ENCODE peak calls at places on chromosomes 11 and 22, in six cellular contexts. One of them, this sample, is unnamed.

GRCh38 chr11:72773291-72773690 is 20.6 kb downstream of the STARD10 start:
- DNase-seq in HepG2: no peak
- DNase-seq in H1: no peak
- DNase-seq in K562: no peak
- DNase-seq in GM12878: no peak
- DNase-seq in SK-N-SH: peak; percentile 87
- DNase-seq in this sample: no peak

GRCh38 chr11:22558638-22559037 is 67.0 kb downstream of the FANCF start:
- DNase-seq in H1: no peak
- DNase-seq in SK-N-SH: peak; percentile 52
- DNase-seq in K562: no peak
- DNase-seq in HepG2: no peak
- DNase-seq in GM12878: no peak
- DNase-seq in this sample: no peak

GRCh38 chr11:76803811-76804600 is 20.9 kb downstream of the TSKU start:
- DNase-seq in SK-N-SH: no peak
- DNase-seq in GM12878: no peak
- DNase-seq in K562: no peak
- DNase-seq in H1: no peak
- DNase-seq in HepG2: no peak
- DNase-seq in this sample: no peak

GRCh38 chr22:46145896-46146295 is 4.4 kb upstream of the PPARA start:
- DNase-seq in GM12878: no peak
- DNase-seq in SK-N-SH: no peak
- DNase-seq in HepG2: no peak
- DNase-seq in H1: no peak
- DNase-seq in K562: no peak
- DNase-seq in this sample: no peak

GRCh38 chr22:22369962-22370265 is 125.3 kb downstream of the VPREB1 start:
- DNase-seq in H1: no peak
- DNase-seq in SK-N-SH: no peak
- DNase-seq in HepG2: no peak
- DNase-seq in GM12878: no peak
- DNase-seq in K562: peak; percentile 39
- DNase-seq in this sample: no peak

GRCh38 chr11:63918576-63919171 is 1.7 kb upstream of the RCOR2 start:
- DNase-seq in K562: no peak
- DNase-seq in SK-N-SH: peak; percentile 56
- DNase-seq in H1: no peak
- DNase-seq in HepG2: no peak
- DNase-seq in GM12878: no peak
- DNase-seq in this sample: no peak

GRCh38 chr11:68008381-68009337 is 1.5 kb upstream of the ALDH3B1 start:
- DNase-seq in HepG2: no peak
- DNase-seq in SK-N-SH: peak; percentile 75
- DNase-seq in K562: no peak
- DNase-seq in GM12878: no peak
- DNase-seq in H1: no peak
- DNase-seq in this sample: peak; percentile 90

GRCh38 chr22:45905924-45906865 is 70.8 kb downstream of the WNT7B start:
- DNase-seq in H1: no peak
- DNase-seq in K562: no peak
- DNase-seq in SK-N-SH: no peak
- DNase-seq in HepG2: no peak
- DNase-seq in GM12878: no peak
- DNase-seq in this sample: no peak

GRCh38 chr11:95596011-95596489 is 193.5 kb downstream of the FAM76B start:
- DNase-seq in HepG2: no peak
- DNase-seq in H1: no peak
- DNase-seq in GM12878: no peak
- DNase-seq in K562: no peak
- DNase-seq in SK-N-SH: peak; percentile 3
- DNase-seq in this sample: no peak

GRCh38 chr11:44997566-44997965 is 46.9 kb upstream of the TP53I11 start:
- DNase-seq in SK-N-SH: no peak
- DNase-seq in HepG2: no peak
- DNase-seq in K562: no peak
- DNase-seq in GM12878: no peak
- DNase-seq in H1: no peak
- DNase-seq in this sample: no peak

GRCh38 chr22:27872488-27872887 is 46.6 kb downstream of the PITPNB start:
- DNase-seq in HepG2: no peak
- DNase-seq in GM12878: no peak
- DNase-seq in K562: no peak
- DNase-seq in SK-N-SH: no peak
- DNase-seq in H1: no peak
- DNase-seq in this sample: no peak

GRCh38 chr11:65304110-65304509 is 10.6 kb upstream of the CDC42EP2 start:
- DNase-seq in GM12878: no peak
- DNase-seq in SK-N-SH: no peak
- DNase-seq in H1: no peak
- DNase-seq in HepG2: no peak
- DNase-seq in K562: no peak
- DNase-seq in this sample: no peak

GRCh38 chr11:14237333-14237988 is 121.5 kb downstream of the RRAS2 start:
- DNase-seq in H1: no peak
- DNase-seq in SK-N-SH: no peak
- DNase-seq in K562: no peak
- DNase-seq in GM12878: peak; percentile 76
- DNase-seq in HepG2: no peak
- DNase-seq in this sample: peak; percentile 15

GRCh38 chr11:35343033-35343598 is 76.2 kb downstream of the SLC1A2 start:
- DNase-seq in H1: no peak
- DNase-seq in SK-N-SH: no peak
- DNase-seq in HepG2: no peak
- DNase-seq in GM12878: no peak
- DNase-seq in K562: peak; percentile 19
- DNase-seq in this sample: no peak

GRCh38 chr11:105632316-105632715 is 22.4 kb downstream of the GRIA4 start:
- DNase-seq in HepG2: no peak
- DNase-seq in SK-N-SH: no peak
- DNase-seq in H1: no peak
- DNase-seq in GM12878: no peak
- DNase-seq in K562: no peak
- DNase-seq in this sample: no peak

GRCh38 chr11:40292636-40293585 is 1166.5 kb downstream of the LRRC4C start:
- DNase-seq in K562: no peak
- DNase-seq in HepG2: no peak
- DNase-seq in SK-N-SH: peak; percentile 47
- DNase-seq in H1: no peak
- DNase-seq in GM12878: no peak
- DNase-seq in this sample: no peak

GRCh38 chr11:6616596-6617250 is 2.5 kb downstream of the TPP1 start:
- DNase-seq in H1: no peak
- DNase-seq in SK-N-SH: no peak
- DNase-seq in HepG2: no peak
- DNase-seq in K562: no peak
- DNase-seq in GM12878: no peak
- DNase-seq in this sample: no peak

GRCh38 chr11:1814691-1815090 is 20.1 kb upstream of the SYT8 start:
- DNase-seq in K562: no peak
- DNase-seq in GM12878: no peak
- DNase-seq in H1: no peak
- DNase-seq in SK-N-SH: no peak
- DNase-seq in HepG2: no peak
- DNase-seq in this sample: no peak
- H3K27me3 ChIP-seq in K562: peaks cover 45% of the 10 kb centered on the region
- H3K27me3 ChIP-seq in GM12878: peaks cover 1% of the 10 kb centered on the region
- H3K27me3 ChIP-seq in H1: no peaks in the 10 kb centered on the region
- H3K27me3 ChIP-seq in SK-N-SH: no peaks in the 10 kb centered on the region
- H3K27me3 ChIP-seq in HepG2: peaks cover 3% of the 10 kb centered on the region
- H3K27me3 ChIP-seq in this sample: no peaks in the 10 kb centered on the region

DNA sequence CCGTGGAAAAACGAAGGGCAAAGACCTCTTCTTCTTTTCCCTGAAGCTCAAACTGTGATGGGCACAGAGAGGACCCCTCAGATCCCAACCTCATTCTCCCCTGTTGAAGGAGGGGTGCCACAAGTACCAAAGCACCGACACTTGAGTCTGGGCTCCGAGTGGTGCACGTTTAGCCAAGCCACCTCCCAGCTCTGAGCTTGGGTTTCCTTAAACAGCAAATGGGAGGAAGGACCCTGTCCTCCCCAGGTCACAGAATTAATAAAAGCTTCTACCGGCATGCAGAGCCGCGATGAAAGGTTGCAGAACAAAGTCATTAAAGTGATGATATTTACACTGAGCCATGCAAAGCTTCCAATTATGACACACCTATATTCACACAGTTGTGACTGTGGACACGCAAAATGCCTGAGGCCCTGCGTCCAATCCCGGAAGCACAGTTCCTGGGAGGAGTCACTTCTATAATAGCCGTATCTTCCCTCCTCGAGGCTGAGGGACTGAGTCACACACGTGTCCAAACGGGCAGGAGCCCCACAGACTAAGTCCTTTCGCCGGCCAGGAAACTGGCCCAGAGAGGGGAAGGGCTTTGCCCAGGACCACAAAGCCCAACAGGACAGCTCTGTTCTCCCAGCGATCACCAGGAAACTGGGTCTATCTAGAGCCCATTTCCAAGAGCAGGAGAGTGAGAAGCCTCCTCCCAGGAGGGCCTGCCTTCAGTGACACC is 922 bp upstream of the CSNK1E start:
- DNase-seq in K562: peak; percentile 68
- DNase-seq in GM12878: no peak
- DNase-seq in H1: no peak
- DNase-seq in HepG2: peak; percentile 77
- DNase-seq in SK-N-SH: no peak
- DNase-seq in this sample: no peak
- TF ChIP-seq GABPA in K562: peak; percentile 53
- TF ChIP-seq GABPA in GM12878: no peak
- TF ChIP-seq GABPA in H1: no peak
- TF ChIP-seq GABPA in HepG2: peak; percentile 61
- TF ChIP-seq GABPA in SK-N-SH: no peak
- TF ChIP-seq GABPA in this sample: no peak

GRCh38 chr22:37101311-37102063 is 8.0 kb downstream of the TMPRSS6 start:
- DNase-seq in GM12878: no peak
- DNase-seq in SK-N-SH: no peak
- DNase-seq in HepG2: no peak
- DNase-seq in K562: no peak
- DNase-seq in H1: no peak
- DNase-seq in this sample: no peak

GRCh38 chr22:37103696-37104452 is 5.6 kb downstream of the TMPRSS6 start:
- DNase-seq in H1: no peak
- DNase-seq in K562: no peak
- DNase-seq in HepG2: no peak
- DNase-seq in SK-N-SH: no peak
- DNase-seq in GM12878: no peak
- DNase-seq in this sample: no peak

GRCh38 chr22:37105154-37105553 is 4.4 kb downstream of the TMPRSS6 start:
- DNase-seq in K562: no peak
- DNase-seq in HepG2: no peak
- DNase-seq in SK-N-SH: no peak
- DNase-seq in H1: no peak
- DNase-seq in GM12878: no peak
- DNase-seq in this sample: peak; percentile 16

GRCh38 chr22:37100589-37101127 is 8.9 kb downstream of the TMPRSS6 start:
- DNase-seq in H1: no peak
- DNase-seq in SK-N-SH: no peak
- DNase-seq in K562: no peak
- DNase-seq in GM12878: no peak
- DNase-seq in HepG2: no peak
- DNase-seq in this sample: no peak

DNA sequence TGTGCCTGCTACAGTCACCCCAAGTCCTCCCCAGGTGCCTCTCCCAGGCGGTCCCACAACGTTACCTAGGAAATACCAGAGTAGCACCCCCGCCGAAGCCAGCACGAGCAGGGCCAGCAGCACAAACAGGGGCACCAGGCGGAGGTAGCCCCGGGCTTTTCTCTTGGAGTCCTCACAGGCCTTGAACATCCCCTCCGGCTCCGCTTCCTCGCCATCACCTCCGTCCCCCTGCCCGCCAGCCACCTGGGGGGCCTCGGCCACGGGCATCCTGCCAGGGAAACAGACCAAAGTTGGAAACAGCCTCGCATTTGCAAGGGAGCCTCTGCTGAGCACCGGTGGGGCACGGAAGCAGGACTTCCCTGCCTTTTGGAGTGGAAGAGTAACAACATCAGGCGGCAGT is 6.4 kb downstream of the TMPRSS6 start:
- DNase-seq in H1: no peak
- DNase-seq in HepG2: no peak
- DNase-seq in GM12878: no peak
- DNase-seq in SK-N-SH: no peak
- DNase-seq in K562: no peak
- DNase-seq in this sample: no peak
- H3K27me3 ChIP-seq in H1: no peaks in the 10 kb centered on the region
- H3K27me3 ChIP-seq in HepG2: no peaks in the 10 kb centered on the region
- H3K27me3 ChIP-seq in GM12878: no peaks in the 10 kb centered on the region
- H3K27me3 ChIP-seq in SK-N-SH: peaks cover 9% of the 10 kb centered on the region
- H3K27me3 ChIP-seq in K562: peaks cover 45% of the 10 kb centered on the region
- H3K27me3 ChIP-seq in this sample: peaks cover 18% of the 10 kb centered on the region

DNA sequence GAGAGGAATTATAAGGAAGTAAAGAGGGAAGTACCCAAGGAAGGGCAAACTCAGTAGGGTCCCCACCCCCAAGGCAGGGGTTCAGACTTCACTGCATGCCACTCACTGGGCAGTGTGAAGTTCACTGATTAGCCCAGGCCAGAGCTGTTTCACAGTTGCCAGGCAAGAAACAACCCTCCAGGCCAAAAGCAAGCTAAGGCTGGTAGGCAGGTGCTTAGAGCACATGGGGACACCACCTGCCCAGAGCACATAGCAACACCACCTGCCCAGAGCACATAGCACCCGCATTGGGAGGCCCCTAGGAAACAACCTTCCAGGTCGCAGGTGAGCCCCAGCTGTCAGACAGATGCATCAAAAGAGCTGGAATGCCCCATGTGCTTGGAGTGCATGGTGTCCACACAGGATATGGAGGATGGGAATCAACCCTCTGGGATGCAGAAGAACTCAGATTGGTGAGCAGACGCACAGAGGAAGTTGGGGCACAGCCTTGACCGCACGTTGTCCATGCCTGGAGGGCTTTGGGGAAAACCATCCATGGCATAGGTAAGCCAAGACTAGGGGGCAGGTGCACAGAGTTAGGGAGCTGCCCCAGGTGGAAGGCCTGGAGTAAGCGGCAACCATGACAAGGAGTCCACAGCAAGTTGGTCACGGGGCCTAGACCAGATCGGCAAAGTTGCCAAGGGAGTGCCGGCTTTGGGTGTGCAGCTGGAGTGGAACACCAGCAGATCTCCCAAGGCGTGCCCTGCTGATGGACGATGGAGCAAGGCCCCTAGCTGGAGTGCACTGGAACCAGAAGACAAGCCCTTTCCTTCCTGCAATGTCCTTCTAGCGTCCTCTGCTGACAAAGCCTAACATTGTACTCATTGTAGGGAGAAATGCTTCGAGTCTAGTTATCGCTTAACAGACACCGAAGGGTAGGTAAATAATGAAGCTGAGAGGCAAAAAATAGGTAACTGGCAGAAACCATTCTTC is 7.8 kb upstream of the TMEM216 start:
- DNase-seq in H1: no peak
- DNase-seq in GM12878: no peak
- DNase-seq in K562: peak; percentile 36
- DNase-seq in SK-N-SH: no peak
- DNase-seq in HepG2: peak; percentile 39
- DNase-seq in this sample: peak; percentile 35
- TF ChIP-seq GABPA in H1: no peak
- TF ChIP-seq GABPA in GM12878: no peak
- TF ChIP-seq GABPA in K562: no peak
- TF ChIP-seq GABPA in SK-N-SH: no peak
- TF ChIP-seq GABPA in HepG2: no peak
- TF ChIP-seq GABPA in this sample: no peak

GRCh38 chr11:134275534-134276395 is at the start of gene GLB1L3:
- DNase-seq in SK-N-SH: peak; percentile 84
- DNase-seq in HepG2: no peak
- DNase-seq in K562: peak; percentile 50
- DNase-seq in H1: no peak
- DNase-seq in GM12878: no peak
- DNase-seq in this sample: peak; percentile 21
- H3K27me3 ChIP-seq in SK-N-SH: peaks cover 53% of the 10 kb centered on the region
- H3K27me3 ChIP-seq in HepG2: peaks cover 6% of the 10 kb centered on the region
- H3K27me3 ChIP-seq in K562: peaks cover 67% of the 10 kb centered on the region
- H3K27me3 ChIP-seq in H1: peaks cover 7% of the 10 kb centered on the region
- H3K27me3 ChIP-seq in GM12878: peaks cover 10% of the 10 kb centered on the region
- H3K27me3 ChIP-seq in this sample: peaks cover 70% of the 10 kb centered on the region

This sample was measured in HL-60.